ENCODE peak calls at places on chromosome 15, in six cellular contexts. One of them, this sample, is unnamed.

GRCh38 chr15:29124581-29125381 is 144.8 kb downstream of the NSMCE3 start:
- DNase-seq in T-helper 2 cell: no peak
- DNase-seq in upper lobe of right lung: no peak
- DNase-seq in pancreas: no peak
- DNase-seq in posterior vena cava: no peak
- DNase-seq in Panc1: no peak
- DNase-seq in this sample: peak

GRCh38 chr15:42456539-42456938 is 34.4 kb downstream of the ZNF106 start:
- DNase-seq in T-helper 2 cell: no peak
- DNase-seq in upper lobe of right lung: no peak
- DNase-seq in pancreas: no peak
- DNase-seq in posterior vena cava: no peak
- DNase-seq in Panc1: no peak
- DNase-seq in this sample: no peak

GRCh38 chr15:62506217-62506805 is 341.2 kb upstream of the C2CD4B start:
- DNase-seq in T-helper 2 cell: no peak
- DNase-seq in upper lobe of right lung: no peak
- DNase-seq in pancreas: peak
- DNase-seq in posterior vena cava: no peak
- DNase-seq in Panc1: peak
- DNase-seq in this sample: no peak

GRCh38 chr15:62554164-62554563 is 389.1 kb upstream of the C2CD4B start:
- DNase-seq in T-helper 2 cell: no peak
- DNase-seq in upper lobe of right lung: no peak
- DNase-seq in pancreas: no peak
- DNase-seq in posterior vena cava: no peak
- DNase-seq in Panc1: no peak
- DNase-seq in this sample: no peak

GRCh38 chr15:63065262-63066234 is 23.0 kb downstream of the TPM1 start:
- DNase-seq in T-helper 2 cell: no peak
- DNase-seq in upper lobe of right lung: no peak
- DNase-seq in pancreas: no peak
- DNase-seq in posterior vena cava: no peak
- DNase-seq in Panc1: no peak
- DNase-seq in this sample: no peak

GRCh38 chr15:31227954-31228542 is 98.6 kb upstream of the KLF13 start:
- DNase-seq in T-helper 2 cell: no peak
- DNase-seq in upper lobe of right lung: no peak
- DNase-seq in pancreas: no peak
- DNase-seq in posterior vena cava: peak
- DNase-seq in Panc1: no peak
- DNase-seq in this sample: no peak

GRCh38 chr15:45457641-45458539 is 64.7 kb downstream of the SLC30A4 start:
- DNase-seq in T-helper 2 cell: no peak
- DNase-seq in upper lobe of right lung: no peak
- DNase-seq in pancreas: peak
- DNase-seq in posterior vena cava: no peak
- DNase-seq in Panc1: peak
- DNase-seq in this sample: no peak

GRCh38 chr15:78077860-78078187 is 313 bp upstream of the TBC1D2B start:
- DNase-seq in T-helper 2 cell: no peak
- DNase-seq in upper lobe of right lung: no peak
- DNase-seq in pancreas: no peak
- DNase-seq in posterior vena cava: no peak
- DNase-seq in Panc1: no peak
- DNase-seq in this sample: no peak

GRCh38 chr15:70267879-70268278 is 170.2 kb upstream of the TLE3 start:
- DNase-seq in T-helper 2 cell: no peak
- DNase-seq in upper lobe of right lung: no peak
- DNase-seq in pancreas: no peak
- DNase-seq in posterior vena cava: no peak
- DNase-seq in Panc1: no peak
- DNase-seq in this sample: no peak

GRCh38 chr15:82091636-82092140 is 45.9 kb upstream of the MEX3B start:
- DNase-seq in T-helper 2 cell: no peak
- DNase-seq in upper lobe of right lung: no peak
- DNase-seq in pancreas: no peak
- DNase-seq in posterior vena cava: no peak
- DNase-seq in Panc1: no peak
- DNase-seq in this sample: no peak

GRCh38 chr15:50229336-50229735 is 36.2 kb downstream of the HDC start:
- DNase-seq in T-helper 2 cell: no peak
- DNase-seq in upper lobe of right lung: no peak
- DNase-seq in pancreas: no peak
- DNase-seq in posterior vena cava: no peak
- DNase-seq in Panc1: no peak
- DNase-seq in this sample: no peak

GRCh38 chr15:41501191-41501917 is 7.7 kb downstream of the ITPKA start:
- DNase-seq in T-helper 2 cell: no peak
- DNase-seq in upper lobe of right lung: peak
- DNase-seq in pancreas: no peak
- DNase-seq in posterior vena cava: no peak
- DNase-seq in Panc1: no peak
- DNase-seq in this sample: no peak

GRCh38 chr15:62787401-62787800 is 255.1 kb upstream of the TPM1 start:
- DNase-seq in T-helper 2 cell: no peak
- DNase-seq in upper lobe of right lung: no peak
- DNase-seq in pancreas: no peak
- DNase-seq in posterior vena cava: no peak
- DNase-seq in Panc1: no peak
- DNase-seq in this sample: no peak